ENCODE peak calls at places on chromosomes 4 and X, in four cellular contexts. J is mesendoderm, W is H1, V is IMR-90. X is an unnamed sample.

GRCh38 chrX:47174846-47175587 is 18.6 kb upstream of the UBA1 start:
- DNase-seq in J (no peak), W (no peak), V (no peak), X (no peak)

GRCh38 chr4:74625981-74626380 is 168.3 kb downstream of the BTC start:
- DNase-seq in J (no peak), W (no peak), V (no peak), X (no peak)

GRCh38 chr4:140153419-140153743 is 603 bp downstream of the MAML3 start:
- DNase-seq in J (no peak), W (no peak), V (no peak), X (no peak)

GRCh38 chrX:24643116-24643515 is 4.0 kb downstream of the PCYT1B start:
- DNase-seq in J (peak), W (no peak), V (no peak), X (no peak)

GRCh38 chr4:76611611-76612010 is 176.6 kb downstream of the SHROOM3 start:
- DNase-seq in J (no peak), W (no peak), V (peak), X (no peak)

GRCh38 chrX:23616361-23616760 is 50.9 kb upstream of the PRDX4 start:
- DNase-seq in J (peak), W (no peak), V (peak), X (no peak)

GRCh38 chr4:150237110-150237852 is 159.0 kb downstream of the DCLK2 start:
- DNase-seq in J (no peak), W (no peak), V (peak), X (no peak)

GRCh38 chrX:118823263-118824172 is at the start of gene ZCCHC12:
- DNase-seq in J (peak), W (peak), V (peak), X (peak)

GRCh38 chrX:20980426-20980825 is 393.8 kb upstream of the CNKSR2 start:
- DNase-seq in J (no peak), W (no peak), V (no peak), X (no peak)

GRCh38 chr4:88457307-88458090 is 580 bp downstream of the HERC5 start:
- DNase-seq in J (peak), W (no peak), V (no peak), X (peak)

GRCh38 chr4:6134612-6135220 is 65.6 kb downstream of the JAKMIP1 start:
- DNase-seq in J (peak), W (no peak), V (no peak), X (peak)

GRCh38 chrX:71910526-71911022 is at the start of gene NHSL2:
- DNase-seq in J (peak), W (peak), V (peak), X (peak)

GRCh38 chr4:67873116-67873515 is 10.7 kb downstream of the TMPRSS11D start:
- DNase-seq in J (no peak), W (no peak), V (no peak), X (no peak)

GRCh38 chr4:113160548-113160947 is 111.1 kb downstream of the ANK2 start:
- DNase-seq in J (no peak), W (no peak), V (no peak), X (no peak)

GRCh38 chr4:156933633-156934258 is 37.9 kb downstream of the PDGFC start:
- DNase-seq in J (no peak), W (no peak), V (peak), X (no peak)

GRCh38 chrX:119728487-119728886 is 29.9 kb upstream of the SOWAHD start:
- DNase-seq in J (peak), W (no peak), V (no peak), X (peak)

GRCh38 chrX:55710701-55711100 is 6.8 kb upstream of the RRAGB start:
- DNase-seq in J (no peak), W (no peak), V (no peak), X (no peak)

GRCh38 chrX:22323541-22323940 is 50.8 kb downstream of the CBLL2 start:
- DNase-seq in J (no peak), W (no peak), V (peak), X (no peak)

GRCh38 chr4:146709956-146710355 is 71.3 kb downstream of the POU4F2 start:
- DNase-seq in J (no peak), W (no peak), V (no peak), X (no peak)

GRCh38 chrX:1462596-1463251 is 10.0 kb upstream of the ASMTL start:
- DNase-seq in J (no peak), W (peak), V (peak), X (no peak)

GRCh38 chr4:38601244-38601915 is 62.6 kb upstream of the KLF3 start:
- DNase-seq in J (no peak), W (no peak), V (peak), X (no peak)

GRCh38 chrX:28058906-28059305 is 77.7 kb upstream of the DCAF8L1 start:
- DNase-seq in J (no peak), W (no peak), V (peak), X (no peak)

GRCh38 chr4:152032722-152033131 is 271.9 kb upstream of the GATB start:
- DNase-seq in J (no peak), W (no peak), V (peak), X (no peak)

GRCh38 chrX:108304210-108304609 is 134.0 kb downstream of the COL4A6 start:
- DNase-seq in J (peak), W (no peak), V (peak), X (no peak)

GRCh38 chr4:1239141-1239948 is 9.6 kb downstream of the CTBP1 start:
- DNase-seq in J (no peak), W (no peak), V (no peak), X (no peak)

GRCh38 chr4:15682340-15682725 is 706 bp downstream of the FAM200B start:
- DNase-seq in J (no peak), W (no peak), V (no peak), X (no peak)

GRCh38 chr4:184748251-184748652 is 14.4 kb upstream of the CENPU start:
- DNase-seq in J (no peak), W (no peak), V (no peak), X (no peak)
- H2BK120ac ChIP-seq in J (no peak), W (peak), V (no peak), X (no peak)

GRCh38 chrX:15906544-15906943 is 51.9 kb upstream of the AP1S2 start:
- DNase-seq in J (peak), W (no peak), V (peak), X (no peak)

GRCh38 chrX:15908891-15909290 is 54.3 kb upstream of the AP1S2 start:
- DNase-seq in J (no peak), W (no peak), V (no peak), X (no peak)

GRCh38 chrX:15913161-15913560 is 58.5 kb upstream of the AP1S2 start:
- DNase-seq in J (no peak), W (no peak), V (no peak), X (no peak)

GRCh38 chrX:15911729-15912550 is 57.3 kb upstream of the AP1S2 start:
- DNase-seq in J (no peak), W (no peak), V (no peak), X (no peak)

GRCh38 chrX:15909605-15910004 is 55.0 kb upstream of the AP1S2 start:
- DNase-seq in J (peak), W (no peak), V (no peak), X (peak)
- H3K56ac ChIP-seq in J (no peak), W (no peak), V (no peak), X (no peak)

DNA sequence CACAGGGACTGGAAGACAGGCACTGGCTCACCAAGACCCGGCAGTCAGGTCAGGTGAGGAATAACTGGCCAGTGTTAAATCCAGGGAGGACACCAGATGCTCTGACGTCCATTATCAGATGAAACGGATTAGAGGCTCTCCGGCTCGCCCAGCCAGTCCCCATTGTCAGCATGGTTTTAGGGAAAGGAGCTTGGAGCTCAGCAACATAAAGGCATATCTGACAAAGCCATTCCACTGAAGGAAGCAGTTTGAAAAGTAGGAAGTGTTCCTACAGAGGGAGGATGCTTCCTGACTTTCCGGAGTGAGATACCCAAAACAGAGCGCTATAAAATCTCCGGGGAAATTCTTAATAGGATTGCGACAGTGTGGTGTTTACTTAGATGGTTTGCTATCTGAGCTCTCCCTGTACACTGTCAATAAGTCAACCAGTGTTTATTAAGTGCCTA is 14.8 kb downstream of the NDNF start:
- DNase-seq in J (peak), W (no peak), V (no peak), X (no peak)
- H2BK120ac ChIP-seq in J (no peak), W (no peak), V (no peak), X (no peak)

DNA sequence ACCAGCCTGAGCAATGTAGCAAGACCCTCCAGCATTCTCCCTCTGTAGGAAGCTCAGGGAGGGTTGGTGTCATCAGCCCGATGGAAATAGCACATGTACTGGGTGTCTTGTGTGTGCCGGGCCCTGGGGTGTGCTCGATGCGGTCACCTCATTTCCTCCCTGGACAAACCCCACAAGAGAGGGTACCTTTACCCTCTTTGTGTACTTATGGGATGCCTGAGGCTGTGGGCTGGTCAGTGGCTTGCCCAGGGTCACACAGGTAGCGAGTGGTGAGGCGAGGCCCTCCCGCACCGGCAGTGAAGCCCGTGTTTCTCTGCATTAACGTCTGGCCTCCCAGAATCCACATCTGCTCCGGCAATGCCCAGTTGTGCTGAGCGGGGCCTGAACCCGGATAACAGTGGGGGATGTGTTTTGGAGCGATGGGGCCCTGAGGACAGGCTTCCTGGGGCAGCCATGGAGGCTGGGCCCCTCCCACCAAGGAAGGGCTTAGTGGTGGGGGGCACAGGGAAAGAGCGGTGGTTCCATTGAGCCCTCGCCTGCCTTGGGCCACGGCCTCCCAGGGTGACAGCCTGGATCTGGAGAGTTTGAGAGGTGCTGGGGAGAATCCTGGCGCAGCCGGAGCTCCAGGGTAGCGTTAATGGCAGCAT is 8.1 kb downstream of the PSAPL1 start:
- DNase-seq in J (no peak), W (peak), V (no peak), X (peak)
- H3K56ac ChIP-seq in J (no peak), W (no peak), V (no peak), X (no peak)

GRCh38 chrX:49054073-49054762 is 4.6 kb upstream of the CCDC120 start:
- DNase-seq in J (no peak), W (no peak), V (no peak), X (no peak)
- H2BK120ac ChIP-seq in J (no peak), W (peak), V (no peak), X (no peak)

GRCh38 chrX:136209016-136209738 is 42.0 kb downstream of the MAP7D3 start:
- DNase-seq in J (peak), W (no peak), V (peak), X (peak)

GRCh38 chrX:136210243-136210642 is 41.0 kb downstream of the MAP7D3 start:
- DNase-seq in J (no peak), W (no peak), V (no peak), X (no peak)

GRCh38 chrX:136207546-136207945 is 43.7 kb downstream of the MAP7D3 start:
- DNase-seq in J (no peak), W (no peak), V (no peak), X (no peak)

GRCh38 chrX:136210806-136211205 is 40.4 kb downstream of the MAP7D3 start:
- DNase-seq in J (no peak), W (no peak), V (no peak), X (no peak)

GRCh38 chrX:136209751-136210150 is 41.4 kb downstream of the MAP7D3 start:
- DNase-seq in J (no peak), W (no peak), V (no peak), X (no peak)
- H3K56ac ChIP-seq in J (no peak), W (no peak), V (no peak), X (no peak)

GRCh38 chrX:153763989-153764755 is at the start of gene PLXNB3:
- DNase-seq in J (peak), W (peak), V (peak), X (peak)
- H2BK120ac ChIP-seq in J (no peak), W (no peak), V (no peak), X (no peak)

GRCh38 chr4:86543560-86544312 is 50.4 kb upstream of the PTPN13 start:
- DNase-seq in J (peak), W (no peak), V (no peak), X (no peak)

GRCh38 chr4:86542319-86543027 is 51.6 kb upstream of the PTPN13 start:
- DNase-seq in J (no peak), W (no peak), V (no peak), X (no peak)

GRCh38 chr4:86547140-86547539 is 47.0 kb upstream of the PTPN13 start:
- DNase-seq in J (no peak), W (no peak), V (no peak), X (no peak)

GRCh38 chr4:86544313-86544966 is 49.7 kb upstream of the PTPN13 start:
- DNase-seq in J (no peak), W (no peak), V (no peak), X (no peak)

DNA sequence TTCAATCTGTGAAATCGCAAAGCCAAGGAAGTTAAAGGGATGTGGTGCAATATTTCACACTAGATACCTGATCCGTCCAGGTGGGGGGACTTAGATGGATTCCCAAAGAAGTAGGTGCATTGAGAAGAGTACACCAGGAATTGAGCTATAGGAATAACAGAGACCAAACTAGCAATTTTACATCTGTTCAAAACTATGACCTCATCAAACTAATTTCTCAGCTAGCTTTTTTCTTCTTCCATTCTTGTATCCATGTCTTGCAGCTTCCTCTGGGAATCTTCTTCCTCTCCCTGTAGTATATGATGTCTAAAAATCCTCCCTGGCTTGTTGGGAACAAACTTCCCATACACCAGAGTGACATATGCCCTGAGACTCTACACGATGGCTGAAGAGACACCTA is 51.0 kb upstream of the PTPN13 start:
- DNase-seq in J (no peak), W (no peak), V (no peak), X (no peak)
- H3K56ac ChIP-seq in J (no peak), W (no peak), V (no peak), X (no peak)

DNA sequence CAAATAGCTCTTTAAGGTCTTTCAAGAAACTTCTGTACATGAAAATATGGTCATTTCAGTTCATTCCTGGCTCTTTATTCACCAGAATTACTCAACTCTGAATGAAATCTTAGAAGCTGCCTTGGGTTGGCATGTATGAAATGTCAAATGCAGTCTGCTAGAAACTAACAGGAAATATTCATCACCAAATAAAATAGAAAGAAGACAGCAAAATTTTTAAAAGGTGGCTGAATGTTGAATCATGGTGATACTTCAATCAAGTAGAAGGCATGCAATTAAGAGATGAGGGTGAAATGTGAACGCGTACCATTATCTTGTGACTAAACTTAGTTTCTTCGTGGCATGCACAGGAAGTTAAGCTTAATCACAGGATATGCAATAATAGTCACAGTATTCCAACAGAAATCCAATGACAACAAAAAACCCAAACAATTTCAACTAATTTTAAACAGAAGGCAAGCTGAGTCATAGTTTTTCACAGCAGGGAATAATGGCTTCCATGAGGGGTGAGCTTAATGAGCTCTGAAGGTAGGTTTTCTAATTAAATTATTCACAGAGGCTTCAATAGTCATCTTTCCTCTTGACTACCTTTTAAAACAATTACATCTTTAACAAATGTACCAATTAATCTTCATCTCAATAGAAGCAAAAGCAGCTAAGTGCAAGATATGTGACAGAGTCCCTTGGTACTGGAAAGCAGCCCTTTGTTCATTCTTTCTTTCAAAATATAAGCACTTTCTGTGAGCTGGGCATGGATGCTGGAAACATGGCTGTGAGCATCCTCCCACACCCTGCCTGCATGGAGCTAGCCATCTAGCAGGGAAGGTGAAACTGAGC is 44.5 kb downstream of the SCFD2 start:
- DNase-seq in J (no peak), W (no peak), V (peak), X (no peak)
- H2BK120ac ChIP-seq in J (no peak), W (no peak), V (peak), X (no peak)

GRCh38 chr4:73345399-73345975 is 58.6 kb upstream of the ALB start:
- DNase-seq in J (no peak), W (no peak), V (no peak), X (no peak)
- H3K56ac ChIP-seq in J (no peak), W (no peak), V (no peak), X (no peak)

X was measured in H9.